ENCODE peak calls at places on chromosome 2, in ten cellular contexts. One of them, this sample, is unnamed.
A peak's percentile ranks its signal among the peaks of the same experiment; 100 is the strongest.

GRCh38 chr2:14804912-14805311 is 172.4 kb downstream of the LRATD1 start:
- DNase-seq in transverse colon: no peak
- DNase-seq in tibial nerve: no peak
- DNase-seq in CD8-positive, alpha-beta T cell: no peak
- DNase-seq in psoas muscle: no peak
- DNase-seq in GM23248: no peak
- DNase-seq in aorta: no peak
- DNase-seq in fibroblast of lung: no peak
- DNase-seq in left lung: no peak
- DNase-seq in heart left ventricle: no peak
- DNase-seq in this sample: no peak

GRCh38 chr2:12507295-12507694 is 209.4 kb upstream of the TRIB2 start:
- DNase-seq in CD8-positive, alpha-beta T cell: peak; percentile 52
- DNase-seq in fibroblast of lung: peak; percentile 78
- DNase-seq in GM23248: peak; percentile 95
- DNase-seq in tibial nerve: no peak
- DNase-seq in left lung: no peak
- DNase-seq in heart left ventricle: no peak
- DNase-seq in psoas muscle: no peak
- DNase-seq in aorta: no peak
- DNase-seq in transverse colon: no peak
- DNase-seq in this sample: no peak

GRCh38 chr2:46805401-46805951 is 110.1 kb downstream of the MCFD2 start:
- DNase-seq in left lung: no peak
- DNase-seq in heart left ventricle: no peak
- DNase-seq in transverse colon: no peak
- DNase-seq in aorta: no peak
- DNase-seq in GM23248: no peak
- DNase-seq in CD8-positive, alpha-beta T cell: no peak
- DNase-seq in psoas muscle: no peak
- DNase-seq in fibroblast of lung: no peak
- DNase-seq in tibial nerve: no peak
- DNase-seq in this sample: no peak

GRCh38 chr2:24449348-24449747 is 41.7 kb upstream of the NCOA1 start:
- DNase-seq in transverse colon: no peak
- DNase-seq in heart left ventricle: no peak
- DNase-seq in GM23248: no peak
- DNase-seq in psoas muscle: no peak
- DNase-seq in tibial nerve: no peak
- DNase-seq in fibroblast of lung: no peak
- DNase-seq in CD8-positive, alpha-beta T cell: no peak
- DNase-seq in aorta: no peak
- DNase-seq in left lung: no peak
- DNase-seq in this sample: no peak

GRCh38 chr2:54522624-54523281 is 66.6 kb downstream of the SPTBN1 start:
- DNase-seq in heart left ventricle: peak; percentile 45
- DNase-seq in GM23248: peak; percentile 59
- DNase-seq in fibroblast of lung: peak; percentile 45
- DNase-seq in tibial nerve: no peak
- DNase-seq in aorta: no peak
- DNase-seq in transverse colon: peak; percentile 67
- DNase-seq in psoas muscle: no peak
- DNase-seq in left lung: peak; percentile 81
- DNase-seq in CD8-positive, alpha-beta T cell: peak; percentile 58
- DNase-seq in this sample: peak; percentile 71

GRCh38 chr2:174235680-174236079 is 12.7 kb downstream of the OLA1 start:
- DNase-seq in tibial nerve: no peak
- DNase-seq in CD8-positive, alpha-beta T cell: no peak
- DNase-seq in left lung: no peak
- DNase-seq in heart left ventricle: no peak
- DNase-seq in transverse colon: no peak
- DNase-seq in GM23248: peak; percentile 6
- DNase-seq in fibroblast of lung: peak; percentile 46
- DNase-seq in aorta: no peak
- DNase-seq in psoas muscle: no peak
- DNase-seq in this sample: no peak

GRCh38 chr2:234121999-234122398 is 71.5 kb downstream of the SPP2 start:
- DNase-seq in transverse colon: no peak
- DNase-seq in heart left ventricle: no peak
- DNase-seq in aorta: no peak
- DNase-seq in CD8-positive, alpha-beta T cell: no peak
- DNase-seq in left lung: no peak
- DNase-seq in tibial nerve: no peak
- DNase-seq in psoas muscle: no peak
- DNase-seq in GM23248: no peak
- DNase-seq in fibroblast of lung: no peak
- DNase-seq in this sample: no peak

GRCh38 chr2:155368934-155369333 is 670.4 kb downstream of the KCNJ3 start:
- DNase-seq in tibial nerve: no peak
- DNase-seq in transverse colon: no peak
- DNase-seq in heart left ventricle: no peak
- DNase-seq in left lung: no peak
- DNase-seq in fibroblast of lung: peak; percentile 4
- DNase-seq in aorta: no peak
- DNase-seq in psoas muscle: no peak
- DNase-seq in CD8-positive, alpha-beta T cell: no peak
- DNase-seq in GM23248: peak; percentile 32
- DNase-seq in this sample: no peak

GRCh38 chr2:181781082-181781786 is 100.9 kb upstream of the NEUROD1 start:
- DNase-seq in psoas muscle: no peak
- DNase-seq in tibial nerve: no peak
- DNase-seq in GM23248: no peak
- DNase-seq in CD8-positive, alpha-beta T cell: no peak
- DNase-seq in transverse colon: peak; percentile 65
- DNase-seq in aorta: no peak
- DNase-seq in fibroblast of lung: no peak
- DNase-seq in left lung: no peak
- DNase-seq in heart left ventricle: no peak
- DNase-seq in this sample: no peak

GRCh38 chr2:227818569-227819397 is 5.1 kb downstream of the CCL20 start:
- DNase-seq in aorta: peak; percentile 67
- DNase-seq in fibroblast of lung: no peak
- DNase-seq in heart left ventricle: no peak
- DNase-seq in tibial nerve: peak; percentile 61
- DNase-seq in psoas muscle: peak; percentile 59
- DNase-seq in left lung: peak; percentile 79
- DNase-seq in GM23248: no peak
- DNase-seq in CD8-positive, alpha-beta T cell: no peak
- DNase-seq in transverse colon: peak; percentile 39
- DNase-seq in this sample: peak; percentile 80

GRCh38 chr2:37657471-37657870 is 14.0 kb downstream of the CDC42EP3 start:
- DNase-seq in tibial nerve: no peak
- DNase-seq in heart left ventricle: no peak
- DNase-seq in fibroblast of lung: no peak
- DNase-seq in left lung: no peak
- DNase-seq in GM23248: no peak
- DNase-seq in aorta: no peak
- DNase-seq in CD8-positive, alpha-beta T cell: no peak
- DNase-seq in psoas muscle: no peak
- DNase-seq in transverse colon: no peak
- DNase-seq in this sample: no peak
- H3K4me1 ChIP-seq in tibial nerve: peaks cover 40% of the 10 kb centered on the region
- H3K4me1 ChIP-seq in heart left ventricle: peaks cover 98% of the 10 kb centered on the region
- H3K4me1 ChIP-seq in fibroblast of lung: peaks cover 14% of the 10 kb centered on the region
- H3K4me1 ChIP-seq in left lung: peaks cover 36% of the 10 kb centered on the region
- H3K4me1 ChIP-seq in GM23248: peaks cover 94% of the 10 kb centered on the region
- H3K4me1 ChIP-seq in aorta: peaks cover 6% of the 10 kb centered on the region
- H3K4me1 ChIP-seq in CD8-positive, alpha-beta T cell: peaks cover 83% of the 10 kb centered on the region
- H3K4me1 ChIP-seq in psoas muscle: peaks cover 86% of the 10 kb centered on the region
- H3K4me1 ChIP-seq in transverse colon: peaks cover 26% of the 10 kb centered on the region
- H3K4me1 ChIP-seq in this sample: peaks cover 89% of the 10 kb centered on the region

DNA sequence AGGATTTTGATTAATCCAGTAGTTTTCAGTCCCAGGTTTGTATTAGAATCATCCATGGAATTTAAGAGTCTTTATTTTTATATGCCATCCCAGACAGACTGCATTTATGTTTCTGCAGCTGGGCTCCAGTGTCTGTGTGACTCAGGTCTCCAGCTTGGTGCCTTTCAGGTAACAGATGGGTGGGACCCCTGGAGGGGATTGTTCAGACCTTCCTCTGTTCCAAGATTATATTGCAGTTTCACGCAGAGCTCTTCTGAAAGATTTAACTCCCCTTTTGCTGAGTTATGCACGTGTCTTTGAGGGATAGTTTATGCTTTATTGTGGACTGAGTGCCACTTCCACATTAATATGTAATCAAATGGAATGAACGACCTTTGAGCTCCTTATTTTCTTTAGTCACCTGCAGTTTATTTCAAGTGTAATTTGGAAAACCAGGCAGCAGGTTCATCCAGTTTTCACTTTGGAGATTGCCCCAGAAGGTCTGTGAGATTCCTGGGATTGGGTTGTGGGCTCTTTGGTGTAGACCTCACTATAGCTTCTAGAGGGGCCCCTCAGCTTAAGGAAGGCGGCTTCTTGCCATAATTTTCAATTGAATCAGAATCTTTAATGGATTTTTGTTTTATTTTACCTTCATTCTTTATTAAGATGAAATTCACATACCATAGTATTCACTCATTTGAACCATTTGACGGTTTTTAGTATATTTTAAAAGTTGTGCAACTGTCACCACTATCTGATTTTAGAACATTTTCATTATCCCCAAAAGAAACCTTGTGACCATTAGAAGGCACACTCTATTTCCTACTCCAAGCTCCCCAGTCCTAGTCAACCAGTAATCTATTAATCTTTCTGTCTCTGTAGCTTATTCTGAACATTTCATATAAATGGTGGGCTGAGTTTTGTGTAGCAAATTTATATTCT is 135.0 kb downstream of the WDSUB1 start:
- DNase-seq in aorta: no peak
- DNase-seq in CD8-positive, alpha-beta T cell: no peak
- DNase-seq in left lung: no peak
- DNase-seq in tibial nerve: no peak
- DNase-seq in fibroblast of lung: no peak
- DNase-seq in heart left ventricle: no peak
- DNase-seq in GM23248: no peak
- DNase-seq in transverse colon: peak; percentile 31
- DNase-seq in psoas muscle: no peak
- DNase-seq in this sample: no peak
- H3K36me3 ChIP-seq in aorta: no peaks in the 10 kb centered on the region
- H3K36me3 ChIP-seq in CD8-positive, alpha-beta T cell: no peaks in the 10 kb centered on the region
- H3K36me3 ChIP-seq in left lung: no peaks in the 10 kb centered on the region
- H3K36me3 ChIP-seq in tibial nerve: no peaks in the 10 kb centered on the region
- H3K36me3 ChIP-seq in fibroblast of lung: no peaks in the 10 kb centered on the region
- H3K36me3 ChIP-seq in heart left ventricle: peaks cover 8% of the 10 kb centered on the region
- H3K36me3 ChIP-seq in GM23248: peaks cover 17% of the 10 kb centered on the region
- H3K36me3 ChIP-seq in transverse colon: no peaks in the 10 kb centered on the region
- H3K36me3 ChIP-seq in psoas muscle: no peaks in the 10 kb centered on the region
- H3K36me3 ChIP-seq in this sample: peaks cover 4% of the 10 kb centered on the region

GRCh38 chr2:95695613-95696012 is 103.8 kb downstream of the TRIM43 start:
- DNase-seq in aorta: peak; percentile 52
- DNase-seq in psoas muscle: peak; percentile 90
- DNase-seq in fibroblast of lung: no peak
- DNase-seq in CD8-positive, alpha-beta T cell: no peak
- DNase-seq in left lung: no peak
- DNase-seq in transverse colon: no peak
- DNase-seq in heart left ventricle: no peak
- DNase-seq in tibial nerve: peak; percentile 76
- DNase-seq in GM23248: no peak
- DNase-seq in this sample: no peak

GRCh38 chr2:95699201-95699600 is 107.4 kb downstream of the TRIM43 start:
- DNase-seq in fibroblast of lung: no peak
- DNase-seq in aorta: no peak
- DNase-seq in heart left ventricle: no peak
- DNase-seq in tibial nerve: no peak
- DNase-seq in psoas muscle: no peak
- DNase-seq in left lung: no peak
- DNase-seq in transverse colon: no peak
- DNase-seq in CD8-positive, alpha-beta T cell: no peak
- DNase-seq in GM23248: no peak
- DNase-seq in this sample: no peak

GRCh38 chr2:95698166-95698565 is 106.4 kb downstream of the TRIM43 start:
- DNase-seq in heart left ventricle: no peak
- DNase-seq in tibial nerve: no peak
- DNase-seq in psoas muscle: no peak
- DNase-seq in fibroblast of lung: peak; percentile 20
- DNase-seq in left lung: no peak
- DNase-seq in GM23248: peak; percentile 53
- DNase-seq in CD8-positive, alpha-beta T cell: no peak
- DNase-seq in transverse colon: no peak
- DNase-seq in aorta: no peak
- DNase-seq in this sample: no peak

DNA sequence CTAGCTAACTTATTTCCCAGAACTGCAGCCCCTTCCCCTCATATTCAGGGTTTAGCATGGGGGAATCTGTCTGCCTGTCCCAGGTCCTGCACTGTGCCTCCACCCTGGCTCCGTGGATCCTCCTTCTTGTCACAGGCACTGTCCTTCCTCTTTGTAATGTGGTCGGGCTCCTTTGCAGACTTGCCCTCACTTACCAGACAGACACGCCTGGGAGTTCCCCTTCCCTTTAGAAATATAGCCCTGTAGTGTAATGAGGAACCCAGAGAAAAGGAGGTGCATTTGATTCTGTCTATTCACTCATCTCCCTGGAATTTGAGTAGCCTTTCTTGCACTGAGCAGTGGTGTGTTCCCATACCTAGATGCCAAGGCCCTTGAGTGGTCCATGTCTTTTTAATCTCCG is 108.8 kb downstream of the TRIM43 start:
- DNase-seq in GM23248: no peak
- DNase-seq in aorta: peak; percentile 59
- DNase-seq in tibial nerve: no peak
- DNase-seq in CD8-positive, alpha-beta T cell: no peak
- DNase-seq in heart left ventricle: no peak
- DNase-seq in fibroblast of lung: no peak
- DNase-seq in left lung: no peak
- DNase-seq in transverse colon: no peak
- DNase-seq in psoas muscle: no peak
- DNase-seq in this sample: no peak
- H3K9me3 ChIP-seq in GM23248: no peaks in the 10 kb centered on the region
- H3K9me3 ChIP-seq in aorta: no peaks in the 10 kb centered on the region
- H3K9me3 ChIP-seq in tibial nerve: no peaks in the 10 kb centered on the region
- H3K9me3 ChIP-seq in CD8-positive, alpha-beta T cell: no peaks in the 10 kb centered on the region
- H3K9me3 ChIP-seq in heart left ventricle: no peaks in the 10 kb centered on the region
- H3K9me3 ChIP-seq in fibroblast of lung: no peaks in the 10 kb centered on the region
- H3K9me3 ChIP-seq in left lung: no peaks in the 10 kb centered on the region
- H3K9me3 ChIP-seq in transverse colon: no peaks in the 10 kb centered on the region
- H3K9me3 ChIP-seq in psoas muscle: no peaks in the 10 kb centered on the region
- H3K9me3 ChIP-seq in this sample: no peaks in the 10 kb centered on the region

DNA sequence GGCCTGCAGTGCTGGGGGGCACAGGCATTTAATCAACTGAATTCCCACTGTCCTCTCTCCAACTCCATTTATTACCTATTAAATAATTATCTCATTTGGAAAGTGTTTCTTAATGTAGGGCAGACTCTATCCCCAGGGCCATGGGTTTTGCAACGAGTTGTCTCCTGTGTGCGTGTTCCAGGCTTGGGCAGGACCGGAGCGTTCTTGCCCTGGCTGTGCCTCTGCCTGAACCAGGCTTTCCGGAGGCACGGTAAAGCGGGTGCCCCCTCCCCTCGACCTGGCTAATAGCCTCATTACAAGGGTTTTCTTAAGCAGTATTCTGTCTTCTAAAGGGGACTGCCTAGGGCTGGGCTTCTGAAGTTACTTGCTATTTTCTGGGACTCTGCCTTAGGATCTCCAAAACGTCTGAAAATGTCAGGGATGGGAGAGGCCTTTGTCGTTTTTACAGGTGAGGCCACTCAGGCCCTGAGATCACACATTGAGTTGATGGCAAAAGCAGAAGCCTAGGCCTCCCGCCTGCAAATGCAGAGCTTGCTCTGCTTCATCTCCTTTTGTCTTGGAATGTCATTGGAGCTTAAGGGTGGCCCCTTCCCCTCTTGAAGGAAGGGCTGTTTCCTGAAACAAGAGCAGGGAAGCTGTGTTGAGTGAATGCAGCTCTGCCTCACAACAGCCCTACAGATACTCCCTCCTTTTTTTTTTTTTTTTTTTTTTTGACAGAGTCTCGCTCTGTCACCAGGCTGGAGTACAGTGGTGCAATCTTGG is 123.3 kb downstream of the GLI2 start:
- DNase-seq in tibial nerve: no peak
- DNase-seq in fibroblast of lung: no peak
- DNase-seq in aorta: peak; percentile 3
- DNase-seq in heart left ventricle: no peak
- DNase-seq in transverse colon: no peak
- DNase-seq in CD8-positive, alpha-beta T cell: no peak
- DNase-seq in psoas muscle: no peak
- DNase-seq in GM23248: no peak
- DNase-seq in left lung: peak; percentile 40
- DNase-seq in this sample: peak; percentile 37
- H3K4me1 ChIP-seq in tibial nerve: no peaks in the 10 kb centered on the region
- H3K4me1 ChIP-seq in fibroblast of lung: peaks cover 9% of the 10 kb centered on the region
- H3K4me1 ChIP-seq in aorta: no peaks in the 10 kb centered on the region
- H3K4me1 ChIP-seq in heart left ventricle: peaks cover 8% of the 10 kb centered on the region
- H3K4me1 ChIP-seq in transverse colon: no peaks in the 10 kb centered on the region
- H3K4me1 ChIP-seq in CD8-positive, alpha-beta T cell: no peaks in the 10 kb centered on the region
- H3K4me1 ChIP-seq in psoas muscle: no peaks in the 10 kb centered on the region
- H3K4me1 ChIP-seq in GM23248: peaks cover 17% of the 10 kb centered on the region
- H3K4me1 ChIP-seq in left lung: no peaks in the 10 kb centered on the region
- H3K4me1 ChIP-seq in this sample: no peaks in the 10 kb centered on the region